ENCODE peak calls at places on chromosomes 5 and 9, in eight cellular contexts. P is LoVo, D is fibroblast of pulmonary artery, Q is brain microvascular endothelial cell, F is T-helper 2 cell, J is NCI-H1694 treated with DMSO at 0.1 percent for 48 hours, X is transverse colon, B is midbrain. Y is an unnamed sample.

GRCh38 chr5:169041180-169041579 is 259.8 kb downstream of the SLIT3 start:
- DNase-seq in P (no peak), D (no peak), Q (no peak), F (no peak), J (no peak), X (no peak), B (no peak), Y (no peak)

GRCh38 chr9:134127065-134127580 is 8.8 kb upstream of the WDR5 start:
- DNase-seq in P (no peak), D (no peak), Q (no peak), F (no peak), J (no peak), X (no peak), B (no peak), Y (no peak)

GRCh38 chr5:10503997-10504761 is 59.7 kb upstream of the ANKRD33B start:
- DNase-seq in P (no peak), D (no peak), Q (no peak), F (no peak), J (no peak), X (no peak), B (no peak), Y (no peak)

GRCh38 chr9:115615821-115616665 is 498.1 kb upstream of the TNC start:
- DNase-seq in P (no peak), D (peak), Q (peak), F (no peak), J (no peak), X (no peak), B (no peak), Y (no peak)

GRCh38 chr5:93995126-93995621 is 253.8 kb upstream of the POU5F2 start:
- DNase-seq in P (no peak), D (no peak), Q (no peak), F (no peak), J (no peak), X (no peak), B (no peak), Y (no peak)

GRCh38 chr9:87113892-87114291 is 166.6 kb upstream of the GAS1 start:
- DNase-seq in P (no peak), D (no peak), Q (no peak), F (no peak), J (no peak), X (no peak), B (no peak), Y (no peak)

GRCh38 chr5:107548477-107548876 is 122.3 kb downstream of the EFNA5 start:
- DNase-seq in P (no peak), D (no peak), Q (no peak), F (no peak), J (no peak), X (no peak), B (no peak), Y (no peak)

GRCh38 chr9:123399803-123400378 is 43.9 kb downstream of the CRB2 start:
- DNase-seq in P (no peak), D (no peak), Q (no peak), F (no peak), J (no peak), X (peak), B (no peak), Y (no peak)

GRCh38 chr5:9698849-9699240 is 68.7 kb upstream of the TAS2R1 start:
- DNase-seq in P (no peak), D (no peak), Q (no peak), F (no peak), J (no peak), X (no peak), B (no peak), Y (no peak)

GRCh38 chr9:79651251-79651795 is 79.6 kb downstream of the TLE4 start:
- DNase-seq in P (no peak), D (no peak), Q (no peak), F (no peak), J (no peak), X (no peak), B (peak), Y (no peak)

GRCh38 chr5:139637438-139638089 is 10.6 kb upstream of the CXXC5 start:
- DNase-seq in P (no peak), D (peak), Q (no peak), F (peak), J (peak), X (peak), B (peak), Y (peak)

GRCh38 chr9:4849364-4849763 is 56.6 kb downstream of the RCL1 start:
- DNase-seq in P (no peak), D (no peak), Q (no peak), F (no peak), J (no peak), X (no peak), B (no peak), Y (no peak)

GRCh38 chr5:52799358-52799982 is 11.8 kb downstream of the ITGA1 start:
- DNase-seq in P (peak), D (peak), Q (peak), F (no peak), J (no peak), X (peak), B (no peak), Y (peak)

GRCh38 chr5:181173027-181173419 is 25.6 kb downstream of the OR2V2 start:
- DNase-seq in P (peak), D (no peak), Q (no peak), F (no peak), J (no peak), X (no peak), B (no peak), Y (no peak)

GRCh38 chr9:89177401-89178161 is 1.0 kb downstream of the SHC3 start:
- DNase-seq in P (no peak), D (peak), Q (no peak), F (no peak), J (no peak), X (no peak), B (no peak), Y (no peak)

GRCh38 chr5:1840741-1841521 is 39.7 kb downstream of the NDUFS6 start:
- DNase-seq in P (no peak), D (peak), Q (no peak), F (no peak), J (no peak), X (no peak), B (no peak), Y (no peak)

GRCh38 chr9:124242331-124243194 is 15.2 kb upstream of the NEK6 start:
- DNase-seq in P (no peak), D (no peak), Q (no peak), F (no peak), J (no peak), X (peak), B (no peak), Y (peak)

GRCh38 chr9:17795708-17796107 is 216.8 kb downstream of the SH3GL2 start:
- DNase-seq in P (no peak), D (no peak), Q (no peak), F (no peak), J (no peak), X (no peak), B (no peak), Y (no peak)

GRCh38 chr9:122058051-122058450 is 35.1 kb downstream of the TTLL11 start:
- DNase-seq in P (no peak), D (no peak), Q (no peak), F (no peak), J (no peak), X (no peak), B (no peak), Y (no peak)

GRCh38 chr5:134101686-134102439 is 12.6 kb upstream of the TCF7 start:
- DNase-seq in P (peak), D (no peak), Q (no peak), F (peak), J (peak), X (peak), B (peak), Y (peak)

Y was measured in hepatocyte.